ENCODE peak calls at places on chromosomes 2 and 18, in four cellular contexts. J is HCT116, F is K562, G is HepG2. A is an unnamed sample.

GRCh38 chr18:13984080-13984479 is 68.7 kb upstream of the MC2R start:
- DNase-seq in F (no peak), G (no peak), J (no peak), A (no peak)

GRCh38 chr2:231457101-231457500 is 7.2 kb downstream of the NCL start:
- DNase-seq in F (no peak), G (no peak), J (no peak), A (no peak)

GRCh38 chr2:85177031-85177824 is 44.0 kb downstream of the TCF7L1 start:
- DNase-seq in G (no peak), F (no peak), J (no peak), A (no peak)

GRCh38 chr18:34701911-34702310 is 8.2 kb upstream of the DTNA start:
- DNase-seq in F (no peak), J (no peak), G (no peak), A (no peak)

GRCh38 chr18:34592961-34593382 is 117.1 kb upstream of the DTNA start:
- DNase-seq in F (no peak), J (no peak), G (no peak), A (no peak)

GRCh38 chr2:105866439-105867170 is 121.9 kb downstream of the NCK2 start:
- DNase-seq in F (no peak), G (no peak), J (no peak), A (no peak)

GRCh38 chr18:43866696-43867095 is 589.4 kb upstream of the SYT4 start:
- DNase-seq in F (no peak), J (no peak), G (no peak), A (no peak)

GRCh38 chr2:55869637-55870325 is 53.8 kb downstream of the EFEMP1 start:
- DNase-seq in G (no peak), F (no peak), J (no peak), A (no peak)

GRCh38 chr2:227125506-227125905 is 38.5 kb downstream of the COL4A4 start:
- DNase-seq in J (no peak), F (no peak), G (peak), A (no peak)

GRCh38 chr18:39435986-39436385 is 1870.4 kb upstream of the CELF4 start:
- DNase-seq in G (no peak), F (no peak), J (no peak), A (no peak)

GRCh38 chr18:75407468-75408437 is 19.8 kb downstream of the SMIM21 start:
- DNase-seq in G (no peak), F (no peak), J (no peak), A (no peak)

GRCh38 chr2:4763009-4763408 is 929.2 kb upstream of the SOX11 start:
- DNase-seq in G (no peak), F (no peak), J (no peak), A (no peak)

GRCh38 chr2:232464534-232464865 is 8.5 kb downstream of the ALPI start:
- DNase-seq in J (no peak), F (no peak), G (no peak), A (no peak)

GRCh38 chr2:129892773-129893172 is 86.7 kb upstream of the RAB6C start:
- DNase-seq in J (no peak), G (no peak), F (no peak), A (no peak)

GRCh38 chr18:44681611-44682010 is 923 bp downstream of the SETBP1 start:
- DNase-seq in J (no peak), F (no peak), G (no peak), A (no peak)

GRCh38 chr2:197673606-197674005 is 1.8 kb downstream of the RFTN2 start:
- DNase-seq in G (no peak), F (no peak), J (no peak), A (no peak)

GRCh38 chr2:169069818-169070217 is 455 bp downstream of the DHRS9 start:
- DNase-seq in J (no peak), G (no peak), F (no peak), A (no peak)

GRCh38 chr2:28296243-28296642 is 96.4 kb upstream of the FOSL2 start:
- DNase-seq in G (no peak), J (peak), F (no peak), A (no peak)

GRCh38 chr18:76981388-76981968 is 151.1 kb downstream of the MBP start:
- DNase-seq in J (no peak), F (no peak), G (no peak), A (no peak)

GRCh38 chr18:62784966-62785413 is 69.6 kb downstream of the PHLPP1 start:
- DNase-seq in J (no peak), G (no peak), F (no peak), A (no peak)

GRCh38 chr18:5630766-5631413 is 87.1 kb upstream of the EPB41L3 start:
- DNase-seq in F (no peak), J (no peak), G (no peak), A (no peak)

GRCh38 chr2:85257359-85258193 is 70.2 kb downstream of the TGOLN2 start:
- DNase-seq in J (no peak), G (no peak), F (no peak), A (no peak)

GRCh38 chr2:222358876-222359275 is 60.1 kb upstream of the PAX3 start:
- DNase-seq in G (no peak), F (no peak), J (no peak), A (no peak)

GRCh38 chr18:37085362-37085761 is 256.4 kb downstream of the KIAA1328 start:
- DNase-seq in F (no peak), G (no peak), J (no peak), A (no peak)

DNA sequence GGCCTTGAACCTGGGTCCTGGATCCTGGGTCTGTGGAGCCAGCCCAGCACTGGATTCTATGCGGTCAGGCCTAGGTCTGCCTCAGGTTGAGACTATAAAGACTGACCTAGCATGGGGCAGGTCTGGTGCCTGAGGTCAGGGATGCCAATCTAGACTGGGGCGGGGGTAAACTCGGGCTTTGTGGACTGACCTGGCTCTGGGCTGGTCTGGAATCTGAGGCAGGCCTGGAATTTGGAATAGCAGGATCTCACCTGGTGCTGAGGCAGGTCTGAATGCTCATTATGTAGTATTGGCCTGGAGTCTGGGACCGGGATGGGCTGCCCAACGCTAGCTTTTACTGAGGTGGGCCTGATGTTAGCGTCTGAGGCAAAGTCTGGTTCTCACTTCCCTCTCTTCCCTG is 256.0 kb downstream of the KIAA1328 start:
- DNase-seq in G (no peak), F (no peak), J (no peak), A (no peak)
- TF ChIP-seq TCF7L2 in G (no peak), F (no peak), J (no peak), A (no peak)

GRCh38 chr2:200263279-200263678 is 43.2 kb upstream of the SPATS2L start:
- DNase-seq in J (no peak), F (no peak), G (no peak), A (no peak)

GRCh38 chr2:200266406-200266805 is 40.1 kb upstream of the SPATS2L start:
- DNase-seq in J (no peak), G (no peak), F (no peak), A (no peak)

GRCh38 chr2:200270732-200271131 is 35.8 kb upstream of the SPATS2L start:
- DNase-seq in J (no peak), G (no peak), F (no peak), A (no peak)

GRCh38 chr2:200264631-200265030 is 41.9 kb upstream of the SPATS2L start:
- DNase-seq in J (no peak), G (no peak), F (no peak), A (no peak)

DNA sequence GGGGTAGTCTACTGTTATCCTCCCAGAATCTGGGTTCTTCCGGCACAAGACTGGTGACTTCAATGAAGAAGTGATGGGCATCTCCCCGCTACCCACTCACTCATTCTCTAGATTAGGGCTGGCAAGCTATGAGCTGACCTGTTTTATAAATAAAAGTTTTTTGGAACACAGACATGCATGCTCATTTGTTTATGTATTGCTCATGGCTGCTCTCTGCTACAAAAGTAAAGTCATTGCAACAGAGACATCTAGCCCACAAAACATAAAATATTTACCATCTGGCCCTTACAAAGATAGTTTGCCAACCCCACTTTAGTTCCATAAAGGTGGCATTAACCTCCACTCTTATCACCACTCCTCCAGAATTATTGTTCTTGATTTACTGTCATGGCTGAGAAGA is 39.1 kb upstream of the SPATS2L start:
- DNase-seq in F (no peak), J (no peak), G (no peak), A (no peak)
- TF ChIP-seq TCF7L2 in F (no peak), J (no peak), G (no peak), A (no peak)

GRCh38 chr2:27050281-27050995 is 1.0 kb upstream of the AGBL5 start:
- DNase-seq in F (peak), G (peak), J (peak), A (peak)

GRCh38 chr2:27053321-27053720 is 1.9 kb downstream of the AGBL5 start:
- DNase-seq in F (no peak), G (no peak), J (no peak), A (no peak)

GRCh38 chr2:27053776-27054175 is 2.3 kb downstream of the AGBL5 start:
- DNase-seq in J (no peak), G (no peak), F (no peak), A (no peak)

GRCh38 chr2:27050996-27051901 is at the start of gene AGBL5:
- DNase-seq in G (peak), F (peak), J (peak), A (peak)

DNA sequence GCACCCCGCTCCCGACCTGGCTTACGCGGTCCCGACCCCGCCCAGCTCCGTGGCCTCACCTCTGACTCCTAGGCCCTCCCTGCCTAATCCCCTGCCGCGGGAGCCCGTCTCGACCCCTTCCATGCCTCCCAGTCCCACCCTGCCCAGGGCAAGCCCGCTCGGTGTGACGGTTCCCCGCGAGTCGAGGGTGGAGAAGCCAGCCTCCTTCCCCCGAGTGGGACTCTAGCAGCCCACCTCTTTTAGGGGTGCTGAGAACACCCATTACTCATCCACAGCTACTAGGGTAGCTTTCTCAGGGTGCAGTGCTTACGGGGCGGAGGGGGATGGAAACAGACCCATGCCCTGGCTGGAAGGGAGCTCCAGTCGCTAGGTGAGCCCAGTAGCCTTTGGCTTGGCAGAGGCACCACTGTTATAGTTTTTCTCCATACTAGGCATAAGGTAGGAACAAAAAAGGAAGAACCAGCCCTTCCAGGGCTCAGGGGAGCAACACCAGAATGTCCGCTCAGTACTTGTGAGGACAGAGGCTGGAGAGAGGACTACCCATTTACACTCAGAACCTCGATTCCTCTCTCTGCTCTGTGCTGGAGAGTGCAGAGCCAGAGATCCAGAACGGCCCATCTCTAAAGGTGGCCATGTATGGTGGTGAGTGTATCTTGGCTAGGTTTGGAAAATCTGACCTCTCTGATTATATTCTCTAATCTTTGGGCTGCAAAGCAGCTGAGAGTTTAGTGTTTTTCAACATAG is 606 bp downstream of the AGBL5 start:
- DNase-seq in J (no peak), F (no peak), G (no peak), A (no peak)
- TF ChIP-seq TCF7L2 in J (no peak), F (no peak), G (no peak), A (no peak)

GRCh38 chr18:48994044-48994651 is 43.4 kb upstream of the SMAD7 start:
- DNase-seq in J (no peak), G (peak), F (no peak), A (no peak)
- TF ChIP-seq TCF7L2 in J (no peak), G (no peak), F (no peak), A (no peak)

GRCh38 chr18:54606835-54607212 is 15.8 kb downstream of the DYNAP start:
- DNase-seq in J (no peak), F (no peak), G (no peak), A (no peak)

GRCh38 chr18:54604211-54604610 is 13.2 kb downstream of the DYNAP start:
- DNase-seq in G (no peak), F (no peak), J (no peak), A (no peak)

GRCh38 chr18:54608008-54608642 is 17.1 kb downstream of the DYNAP start:
- DNase-seq in G (no peak), F (no peak), J (no peak), A (no peak)

GRCh38 chr18:54611819-54612218 is 20.8 kb downstream of the DYNAP start:
- DNase-seq in F (no peak), G (no peak), J (no peak), A (no peak)

DNA sequence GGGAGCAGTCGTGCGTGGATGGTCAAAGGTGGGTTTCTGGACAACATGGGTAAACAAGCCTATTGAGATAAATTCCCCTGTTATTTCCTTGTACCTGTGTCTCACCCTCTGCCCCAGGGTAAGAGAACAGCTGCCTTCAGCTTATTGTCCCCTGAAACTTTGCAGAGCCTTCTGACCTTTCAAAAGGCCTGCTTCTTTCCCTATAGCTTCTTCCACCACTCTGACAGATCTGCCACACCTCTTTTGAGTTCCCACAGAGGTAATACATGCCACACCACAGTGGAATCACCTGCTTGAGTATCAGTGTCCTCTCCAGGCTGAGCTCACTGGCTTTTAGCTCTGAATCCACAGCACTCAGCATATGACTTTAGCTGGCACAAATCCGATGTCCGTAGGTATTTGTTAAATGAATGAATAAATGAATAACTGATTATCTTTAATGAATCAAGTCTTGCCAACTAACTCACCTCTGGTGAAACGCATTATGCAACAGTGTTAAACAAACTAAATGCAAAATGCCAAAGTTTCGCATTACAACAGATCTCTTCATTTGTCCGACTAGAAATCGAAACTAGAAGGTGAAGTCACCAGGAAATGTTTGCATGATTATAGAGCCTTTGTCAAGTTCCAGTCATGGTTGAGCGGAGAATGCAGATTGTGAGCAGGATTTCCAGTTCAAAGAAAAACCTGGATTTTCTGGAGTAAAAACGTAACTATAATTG is 16.3 kb downstream of the DYNAP start:
- DNase-seq in F (no peak), G (peak), J (no peak), A (no peak)
- TF ChIP-seq TCF7L2 in F (no peak), G (no peak), J (no peak), A (no peak)

GRCh38 chr2:241035142-241035817 is 36.9 kb downstream of the SNED1 start:
- DNase-seq in G (no peak), J (no peak), F (no peak), A (no peak)
- TF ChIP-seq TCF7L2 in G (no peak), J (no peak), F (no peak), A (no peak)